ENCODE peak calls at places on chromosome 2, in nine cellular contexts. A is MCF 10A, J is cardiac fibroblast, M is astrocyte of the spinal cord, C is epithelial cell of proximal tubule, V is fibroblast of pulmonary artery, L is kidney, D is adrenal gland, Q is body of pancreas. T is an unnamed sample.

GRCh38 chr2:177028296-177028695 is 184.3 kb upstream of the HNRNPA3 start:
- DNase-seq in Q (no peak), D (no peak), J (no peak), M (no peak), A (no peak), V (no peak), L (no peak), C (no peak), T (no peak)

GRCh38 chr2:214203744-214204289 is 207.0 kb upstream of the VWC2L start:
- DNase-seq in A (peak), D (no peak), M (no peak), C (no peak), V (no peak), L (no peak), J (no peak), Q (no peak), T (no peak)

GRCh38 chr2:235605306-235605998 is 111.6 kb downstream of the AGAP1 start:
- DNase-seq in M (peak), V (peak), C (peak), D (peak), J (peak), Q (peak), L (peak), A (peak), T (no peak)

GRCh38 chr2:239570216-239570925 is 169.6 kb upstream of the HDAC4 start:
- DNase-seq in C (no peak), J (no peak), A (no peak), L (no peak), M (no peak), Q (no peak), V (no peak), D (no peak), T (no peak)

GRCh38 chr2:96427917-96428316 is 77.2 kb downstream of the NEURL3 start:
- DNase-seq in J (peak), C (peak), Q (peak), M (peak), A (peak), L (no peak), D (no peak), V (peak), T (no peak)

GRCh38 chr2:88831792-88832248 is 140.3 kb downstream of the RPIA start:
- DNase-seq in M (peak), Q (peak), J (peak), D (peak), A (peak), C (peak), L (no peak), V (peak), T (no peak)

GRCh38 chr2:72062336-72062735 is 85.3 kb downstream of the CYP26B1 start:
- DNase-seq in C (no peak), M (no peak), L (no peak), A (no peak), Q (no peak), J (peak), D (no peak), V (no peak), T (no peak)

GRCh38 chr2:219352448-219353023 is 20.0 kb upstream of the RESP18 start:
- DNase-seq in V (peak), M (peak), A (peak), Q (peak), C (no peak), J (peak), D (peak), L (no peak), T (peak)

GRCh38 chr2:148577845-148578492 is 66.6 kb upstream of the EPC2 start:
- DNase-seq in C (no peak), A (no peak), D (no peak), J (no peak), L (no peak), Q (no peak), M (no peak), V (no peak), T (no peak)

GRCh38 chr2:43193652-43193995 is 32.8 kb downstream of the ZFP36L2 start:
- DNase-seq in L (no peak), V (no peak), C (no peak), A (no peak), J (no peak), D (no peak), M (no peak), Q (no peak), T (no peak)

GRCh38 chr2:174951746-174952145 is 53.4 kb downstream of the CHN1 start:
- DNase-seq in C (no peak), M (peak), J (peak), L (no peak), V (peak), Q (no peak), A (peak), D (no peak), T (no peak)

GRCh38 chr2:180644709-180645108 is 335.7 kb upstream of the UBE2E3 start:
- DNase-seq in J (peak), A (peak), V (peak), C (no peak), L (no peak), Q (no peak), D (no peak), M (peak), T (no peak)

GRCh38 chr2:224221455-224221913 is 180.4 kb downstream of the FAM124B start:
- DNase-seq in L (no peak), V (peak), A (peak), D (peak), M (peak), J (peak), C (peak), Q (no peak), T (no peak)

GRCh38 chr2:148764820-148765219 is 110.2 kb upstream of the KIF5C start:
- DNase-seq in Q (no peak), M (no peak), D (no peak), A (no peak), J (no peak), L (no peak), C (no peak), V (no peak), T (no peak)

GRCh38 chr2:219362524-219363164 is 25.1 kb downstream of the DNPEP start:
- DNase-seq in Q (peak), M (peak), J (peak), V (peak), D (peak), L (no peak), C (peak), A (peak), T (no peak)

GRCh38 chr2:6835467-6835866 is 30.2 kb downstream of the CMPK2 start:
- DNase-seq in J (peak), C (no peak), D (no peak), M (no peak), Q (no peak), L (no peak), A (no peak), V (peak), T (no peak)

GRCh38 chr2:227817940-227818568 is 4.4 kb downstream of the CCL20 start:
- DNase-seq in L (peak), D (peak), V (peak), M (peak), A (peak), J (peak), Q (peak), C (peak), T (no peak)

GRCh38 chr2:16168506-16169264 is 228.3 kb downstream of the MYCN start:
- DNase-seq in Q (no peak), C (no peak), V (no peak), M (no peak), L (no peak), A (no peak), J (no peak), D (no peak), T (no peak)

GRCh38 chr2:240205348-240205747 is 64.9 kb upstream of the OTOS start:
- DNase-seq in Q (no peak), V (peak), D (peak), L (no peak), C (peak), J (peak), A (peak), M (peak), T (no peak)

GRCh38 chr2:126754240-126755004 is 98.5 kb downstream of the GYPC start:
- DNase-seq in M (no peak), A (no peak), C (no peak), L (no peak), Q (no peak), V (no peak), D (no peak), J (no peak), T (no peak)

GRCh38 chr2:12712871-12713270 is 3.9 kb upstream of the TRIB2 start:
- DNase-seq in V (peak), M (peak), A (no peak), C (no peak), Q (no peak), L (no peak), D (no peak), J (peak), T (no peak)

GRCh38 chr2:159651884-159652283 is 35.5 kb upstream of the BAZ2B start:
- DNase-seq in M (no peak), J (no peak), Q (no peak), A (no peak), V (no peak), L (no peak), C (no peak), D (no peak), T (no peak)

GRCh38 chr2:240997856-240998705 is at the start of gene SNED1:
- DNase-seq in V (peak), A (peak), C (no peak), J (peak), D (peak), M (peak), L (peak), Q (peak), T (peak)

GRCh38 chr2:225582355-225583116 is 183.0 kb downstream of the NYAP2 start:
- DNase-seq in J (no peak), C (no peak), Q (no peak), L (peak), M (no peak), A (no peak), V (no peak), D (no peak), T (no peak)

GRCh38 chr2:49836017-49836416 is 681.7 kb upstream of the FSHR start:
- DNase-seq in C (no peak), L (no peak), M (no peak), Q (no peak), J (no peak), A (no peak), V (no peak), D (no peak), T (no peak)

GRCh38 chr2:72004976-72005375 is 142.7 kb downstream of the CYP26B1 start:
- DNase-seq in M (no peak), V (no peak), D (no peak), L (no peak), C (no peak), Q (no peak), J (no peak), A (no peak), T (no peak)

GRCh38 chr2:224973112-224974016 is 68.9 kb downstream of the DOCK10 start:
- DNase-seq in C (peak), V (no peak), L (no peak), A (peak), M (peak), Q (no peak), D (no peak), J (no peak), T (no peak)

GRCh38 chr2:119264781-119265692 is 41.4 kb downstream of the STEAP3 start:
- DNase-seq in D (peak), A (peak), V (peak), M (peak), L (no peak), Q (peak), C (no peak), J (peak), T (peak)

GRCh38 chr2:164903944-164904343 is 51.4 kb downstream of the SLC38A11 start:
- DNase-seq in J (no peak), C (no peak), D (peak), V (no peak), M (peak), L (no peak), A (peak), Q (peak), T (no peak)

GRCh38 chr2:168254158-168254935 is 7.0 kb upstream of the STK39 start:
- DNase-seq in L (no peak), V (no peak), D (no peak), C (no peak), A (no peak), Q (no peak), M (no peak), J (no peak), T (no peak)

GRCh38 chr2:88059979-88060906 is 4.7 kb upstream of the KRCC1 start:
- DNase-seq in M (peak), L (no peak), J (peak), D (peak), A (peak), Q (peak), V (peak), C (no peak), T (no peak)

GRCh38 chr2:236369606-236370005 is 105.4 kb upstream of the ASB18 start:
- DNase-seq in Q (no peak), C (no peak), A (no peak), J (no peak), V (no peak), D (peak), L (no peak), M (no peak), T (no peak)

GRCh38 chr2:102154364-102154763 is 11.8 kb downstream of the IL1R1 start:
- DNase-seq in M (no peak), J (no peak), D (no peak), A (no peak), Q (no peak), L (peak), C (no peak), V (no peak), T (no peak)

GRCh38 chr2:102147935-102148334 is 5.4 kb downstream of the IL1R1 start:
- DNase-seq in Q (no peak), L (no peak), V (peak), M (peak), D (no peak), C (no peak), A (no peak), J (peak), T (no peak)

GRCh38 chr2:102149243-102149642 is 6.7 kb downstream of the IL1R1 start:
- DNase-seq in M (no peak), A (no peak), D (no peak), C (no peak), Q (no peak), J (peak), L (no peak), V (no peak), T (no peak)

GRCh38 chr2:102145939-102146338 is 3.4 kb downstream of the IL1R1 start:
- DNase-seq in C (no peak), Q (no peak), D (no peak), J (no peak), V (no peak), L (no peak), M (no peak), A (no peak), T (no peak)

GRCh38 chr2:102149644-102150455 is 7.3 kb downstream of the IL1R1 start:
- DNase-seq in A (no peak), M (no peak), L (no peak), C (no peak), J (peak), V (no peak), Q (peak), D (no peak), T (no peak)
- TF ChIP-seq CTCF in A (no peak), M (no peak), L (no peak), C (no peak), J (no peak), V (no peak), Q (no peak), D (no peak), T (no peak)

DNA sequence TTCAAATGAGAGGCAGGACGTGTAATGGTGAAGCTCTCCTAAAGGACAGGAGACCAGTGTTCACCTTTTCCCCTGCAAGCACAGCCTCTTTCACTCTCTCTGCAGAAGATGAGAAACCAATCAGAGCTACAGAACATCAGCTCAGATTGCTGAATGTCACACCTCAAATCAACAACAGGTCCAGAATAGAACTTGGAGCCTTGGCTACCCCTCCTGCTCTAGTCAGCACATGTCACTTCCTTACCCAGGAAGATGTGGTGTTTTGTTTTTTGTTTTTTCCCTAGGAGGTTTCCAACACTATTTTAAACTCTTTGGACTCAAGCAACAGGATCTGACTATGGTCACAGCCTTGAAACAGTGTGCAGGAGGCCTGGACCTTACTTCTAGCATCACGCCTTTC is 41.3 kb upstream of the PCBP1 start:
- DNase-seq in C (no peak), A (no peak), J (no peak), D (no peak), Q (no peak), M (no peak), V (no peak), L (no peak), T (no peak)
- TF ChIP-seq CTCF in C (no peak), A (no peak), J (no peak), D (no peak), Q (no peak), M (no peak), V (no peak), L (no peak), T (no peak)

GRCh38 chr2:54997826-54998225 is 52.4 kb downstream of the RTN4 start:
- DNase-seq in V (no peak), J (no peak), C (no peak), D (no peak), A (no peak), Q (no peak), M (no peak), L (no peak), T (no peak)
- TF ChIP-seq CTCF in V (no peak), J (peak), C (no peak), D (no peak), A (no peak), Q (no peak), M (peak), L (no peak), T (no peak)

GRCh38 chr2:173272895-173273294 is 81.8 kb upstream of the CDCA7 start:
- DNase-seq in C (no peak), V (no peak), L (no peak), Q (no peak), M (no peak), J (no peak), D (no peak), A (no peak), T (no peak)
- TF ChIP-seq CTCF in C (no peak), V (no peak), L (no peak), Q (no peak), M (no peak), J (no peak), D (no peak), A (no peak), T (no peak)

T was measured in progenitor cell of endocrine pancreas.